ENCODE peak calls at places on chromosomes 6 and 20, in ten cellular contexts. A, D, M, Q, Z, N, P, E, R and J are unnamed samples. For H3K9me3, the result is how much of the 10 kb centered on the place peaks cover.

GRCh38 chr6:13194852-13195251 is 133.5 kb downstream of the TBC1D7 start:
- DNase-seq in A (peak), D (no peak), M (no peak), Q (peak), Z (no peak), N (no peak), P (peak), E (peak), R (no peak), J (no peak)

GRCh38 chr6:124297507-124297906 is 493.8 kb downstream of the NKAIN2 start:
- DNase-seq in A (no peak), D (no peak), M (no peak), Q (no peak), Z (no peak), N (no peak), P (no peak), E (no peak), R (no peak), J (no peak)

GRCh38 chr6:142893088-142893487 is 51.9 kb downstream of the HIVEP2 start:
- DNase-seq in A (peak), D (no peak), M (no peak), Q (no peak), Z (no peak), N (no peak), P (no peak), E (no peak), R (no peak), J (no peak)

GRCh38 chr20:41249371-41249770 is 68.2 kb downstream of the ZHX3 start:
- DNase-seq in A (peak), D (peak), M (no peak), Q (no peak), Z (no peak), N (no peak), P (peak), E (peak), R (peak), J (no peak)

GRCh38 chr6:128284128-128284527 is 236.3 kb downstream of the PTPRK start:
- DNase-seq in A (no peak), D (no peak), M (no peak), Q (no peak), Z (no peak), N (no peak), P (no peak), E (no peak), R (no peak), J (no peak)

GRCh38 chr20:51562334-51563140 is 20.0 kb upstream of the NFATC2 start:
- DNase-seq in A (peak), D (peak), M (no peak), Q (peak), Z (no peak), N (peak), P (peak), E (peak), R (peak), J (no peak)

GRCh38 chr6:33837971-33838665 is 34.3 kb upstream of the MLN start:
- DNase-seq in A (no peak), D (peak), M (no peak), Q (no peak), Z (no peak), N (peak), P (no peak), E (no peak), R (no peak), J (no peak)

GRCh38 chr20:58086763-58087566 is 141.5 kb downstream of the ANKRD60 start:
- DNase-seq in A (peak), D (peak), M (no peak), Q (peak), Z (peak), N (peak), P (peak), E (peak), R (no peak), J (no peak)

GRCh38 chr20:35306931-35307517 is 14.8 kb upstream of the FAM83C start:
- DNase-seq in A (peak), D (no peak), M (no peak), Q (peak), Z (no peak), N (no peak), P (peak), E (peak), R (no peak), J (no peak)

GRCh38 chr6:167020211-167020610 is 21.0 kb downstream of the CEP43 start:
- DNase-seq in A (no peak), D (no peak), M (no peak), Q (no peak), Z (no peak), N (no peak), P (no peak), E (no peak), R (no peak), J (no peak)

GRCh38 chr6:29926795-29927427 is 15.4 kb upstream of the HLA-A start:
- DNase-seq in A (no peak), D (peak), M (peak), Q (peak), Z (no peak), N (no peak), P (peak), E (peak), R (peak), J (peak)

GRCh38 chr6:47230579-47230978 is 79.1 kb downstream of the TNFRSF21 start:
- DNase-seq in A (peak), D (no peak), M (no peak), Q (no peak), Z (no peak), N (no peak), P (peak), E (peak), R (no peak), J (no peak)

GRCh38 chr20:17518339-17519052 is 12.7 kb downstream of the BFSP1 start:
- DNase-seq in A (no peak), D (no peak), M (no peak), Q (peak), Z (no peak), N (no peak), P (no peak), E (no peak), R (peak), J (no peak)

GRCh38 chr6:84842526-84843161 is 78.2 kb upstream of the TBX18 start:
- DNase-seq in A (no peak), D (no peak), M (no peak), Q (no peak), Z (no peak), N (no peak), P (no peak), E (no peak), R (no peak), J (no peak)

GRCh38 chr20:32112862-32113261 is 3.3 kb downstream of the TM9SF4 start:
- DNase-seq in A (no peak), D (no peak), M (no peak), Q (no peak), Z (no peak), N (no peak), P (peak), E (no peak), R (no peak), J (no peak)

GRCh38 chr6:11276911-11277274 is 44.4 kb upstream of the NEDD9 start:
- DNase-seq in A (peak), D (no peak), M (no peak), Q (no peak), Z (no peak), N (no peak), P (no peak), E (no peak), R (no peak), J (no peak)

DNA sequence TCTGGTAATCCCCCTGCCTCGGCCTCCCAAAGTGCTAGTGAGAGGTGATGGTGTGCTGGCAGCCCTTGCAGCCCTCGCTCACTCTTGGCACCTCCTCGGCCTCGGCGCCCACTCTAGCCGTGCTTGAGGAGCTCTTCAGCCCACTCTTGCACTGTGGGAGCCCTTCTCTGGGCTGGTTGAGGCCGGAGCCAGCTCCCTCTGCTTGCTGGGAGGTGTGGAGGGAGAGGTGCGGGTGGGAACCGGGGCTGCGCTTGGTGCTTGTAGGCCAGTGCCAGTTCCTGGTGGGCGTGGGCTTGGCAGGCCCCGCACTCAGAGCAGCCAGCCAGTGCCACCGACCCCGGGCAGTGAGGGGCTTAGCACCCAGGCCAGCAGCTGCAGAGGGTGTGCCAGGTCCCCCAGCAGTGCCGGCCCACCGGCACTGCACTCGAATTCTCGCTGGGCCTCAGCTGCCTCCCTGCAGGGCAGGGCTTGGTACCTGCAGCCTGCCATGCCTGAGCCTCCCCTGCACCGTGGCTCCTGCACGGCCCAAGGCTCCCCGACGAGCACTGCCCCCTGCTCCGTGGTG is 189.0 kb upstream of the ASCC3 start:
- DNase-seq in A (no peak), D (no peak), M (no peak), Q (no peak), Z (no peak), N (no peak), P (no peak), E (no peak), R (no peak), J (no peak)
- H3K9me3 ChIP-seq in A (under half), D (under half), M (under half), Q (under half), Z (under half), N (under half), P (under half), E (under half), R (under half), J (under half)

DNA sequence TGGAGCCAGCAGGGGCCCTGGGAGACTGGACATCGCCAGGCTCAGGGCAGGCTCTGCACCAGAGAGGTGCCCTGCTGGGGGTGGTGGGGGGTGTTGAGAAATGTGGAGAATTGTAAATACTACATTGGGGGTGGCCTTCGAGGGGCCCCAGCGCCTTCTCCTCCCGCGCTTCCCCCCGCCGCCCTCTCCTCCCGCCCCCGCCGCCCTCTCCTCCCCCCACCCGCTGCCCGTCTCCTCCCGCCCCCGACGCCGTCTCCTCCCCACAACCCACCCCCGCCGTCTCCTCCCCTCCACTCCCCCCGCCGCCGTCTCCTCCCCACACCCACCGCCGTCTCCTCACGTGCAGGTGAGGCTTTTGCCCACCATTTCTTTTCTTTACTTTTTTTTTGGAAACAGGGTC is 1.4 kb upstream of the SRMS start:
- DNase-seq in A (no peak), D (no peak), M (no peak), Q (no peak), Z (no peak), N (no peak), P (no peak), E (no peak), R (no peak), J (no peak)
- H3K9me3 ChIP-seq in A (under half), D (under half), M (under half), Q (under half), Z (under half), N (under half), P (under half), E (under half), R (under half), J (under half)

DNA sequence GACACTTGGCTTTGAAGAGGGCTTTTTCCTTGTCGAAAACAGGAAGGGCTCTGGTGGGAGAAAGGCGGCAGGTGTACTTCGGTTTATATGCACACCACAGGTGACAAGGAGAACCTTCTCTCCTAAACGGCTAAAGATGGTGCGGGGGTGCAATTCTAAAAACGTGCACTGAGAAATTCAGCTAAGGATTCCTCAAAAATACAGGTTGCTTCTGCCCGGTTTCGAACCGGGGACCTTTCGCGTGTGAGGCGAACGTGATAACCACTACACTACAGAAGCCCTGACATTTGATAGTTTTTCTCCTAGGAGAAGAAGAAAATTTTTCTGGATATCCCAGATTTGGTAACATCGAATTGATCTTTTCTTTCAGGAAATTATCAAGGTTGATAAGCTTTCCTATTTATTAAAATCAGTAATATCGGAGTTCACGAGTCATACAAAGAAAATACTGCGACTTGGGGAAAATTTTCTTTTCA is 32.0 kb downstream of the POM121L2 start:
- DNase-seq in A (peak), D (no peak), M (no peak), Q (peak), Z (no peak), N (no peak), P (no peak), E (peak), R (peak), J (no peak)
- H3K9me3 ChIP-seq in A (under half), D (under half), M (under half), Q (under half), Z (under half), N (under half), P (under half), E (under half), R (under half), J (under half)

DNA sequence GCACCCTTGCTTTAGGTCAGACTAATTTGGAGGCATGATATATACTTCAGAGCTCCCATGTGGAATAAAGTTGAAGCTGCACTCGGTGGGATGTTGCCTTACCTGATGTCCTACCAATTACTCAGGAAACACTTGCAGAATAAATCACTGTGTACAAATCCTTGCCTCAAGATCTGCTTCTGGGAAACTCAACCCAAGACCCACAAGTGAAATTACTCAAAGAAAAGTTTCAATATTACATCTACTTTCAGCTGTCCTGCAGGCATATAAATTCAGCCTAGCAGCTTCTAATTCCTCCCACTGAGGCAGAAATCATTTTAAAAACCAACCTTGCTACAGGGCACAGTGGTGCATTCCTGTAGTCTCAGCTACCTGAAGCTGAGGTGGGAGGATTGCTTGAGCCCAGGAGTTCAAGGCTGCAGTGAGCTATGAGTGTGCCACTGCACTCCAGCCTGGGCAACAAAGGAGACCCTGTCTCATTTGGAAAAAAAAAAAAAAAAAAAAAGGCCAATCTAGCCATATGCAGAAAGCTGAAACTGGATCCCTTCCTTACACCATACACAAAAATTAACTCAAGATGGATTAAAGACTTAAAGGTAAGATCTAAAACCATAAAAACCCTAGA is 20.7 kb upstream of the DCDC2 start:
- DNase-seq in A (no peak), D (no peak), M (no peak), Q (no peak), Z (no peak), N (no peak), P (no peak), E (no peak), R (no peak), J (no peak)
- H3K9me3 ChIP-seq in A (under half), D (under half), M (under half), Q (under half), Z (under half), N (under half), P (under half), E (under half), R (under half), J (under half)

GRCh38 chr6:169933251-169933821 is 181.9 kb downstream of the ERMARD start:
- DNase-seq in A (no peak), D (no peak), M (no peak), Q (no peak), Z (no peak), N (peak), P (peak), E (no peak), R (no peak), J (no peak)
- H3K9me3 ChIP-seq in A (under half), D (under half), M (under half), Q (under half), Z (under half), N (under half), P (under half), E (under half), R (under half), J (under half)

GRCh38 chr6:22126910-22127309 is 169.9 kb downstream of the PRL start:
- DNase-seq in A (no peak), D (no peak), M (no peak), Q (no peak), Z (no peak), N (no peak), P (no peak), E (no peak), R (no peak), J (no peak)
- H3K9me3 ChIP-seq in A (under half), D (under half), M (under half), Q (under half), Z (under half), N (under half), P (under half), E (under half), R (under half), J (under half)

GRCh38 chr20:21424846-21425245 is 27.5 kb upstream of the NKX2-4 start:
- DNase-seq in A (no peak), D (no peak), M (no peak), Q (no peak), Z (no peak), N (no peak), P (no peak), E (no peak), R (no peak), J (no peak)

GRCh38 chr20:21421601-21422236 is 24.4 kb upstream of the NKX2-4 start:
- DNase-seq in A (no peak), D (no peak), M (no peak), Q (no peak), Z (no peak), N (no peak), P (no peak), E (no peak), R (no peak), J (no peak)
- H3K9me3 ChIP-seq in A (under half), D (under half), M (under half), Q (under half), Z (under half), N (under half), P (under half), E (under half), R (under half), J (under half)